ENCODE peak calls at places on chromosomes 3 and 15, in five cellular contexts. One of them, this sample, is unnamed.
A peak's percentile ranks its signal among the peaks of the same experiment; 100 is the strongest.

GRCh38 chr3:36166477-36166876 is 213.8 kb upstream of the STAC start:
- DNase-seq in sciatic nerve: no peak
- DNase-seq in lung microvascular endothelial cell: no peak
- DNase-seq in ureter: no peak
- DNase-seq in heart left ventricle: no peak
- DNase-seq in this sample: peak; percentile 39

GRCh38 chr3:184188080-184188479 is 2.1 kb downstream of the ABCF3 start:
- DNase-seq in ureter: no peak
- DNase-seq in heart left ventricle: no peak
- DNase-seq in sciatic nerve: no peak
- DNase-seq in lung microvascular endothelial cell: no peak
- DNase-seq in this sample: no peak

GRCh38 chr3:16448691-16449090 is 64.8 kb downstream of the RFTN1 start:
- DNase-seq in sciatic nerve: peak; percentile 79
- DNase-seq in heart left ventricle: peak; percentile 73
- DNase-seq in ureter: peak; percentile 64
- DNase-seq in lung microvascular endothelial cell: peak; percentile 23
- DNase-seq in this sample: peak; percentile 95

GRCh38 chr15:63502843-63503738 is 1.3 kb upstream of the USP3 start:
- DNase-seq in lung microvascular endothelial cell: peak; percentile 64
- DNase-seq in ureter: peak; percentile 93
- DNase-seq in sciatic nerve: peak; percentile 92
- DNase-seq in heart left ventricle: peak; percentile 91
- DNase-seq in this sample: no peak

GRCh38 chr3:58404396-58404795 is 29.2 kb downstream of the PDHB start:
- DNase-seq in sciatic nerve: no peak
- DNase-seq in heart left ventricle: no peak
- DNase-seq in lung microvascular endothelial cell: peak; percentile 40
- DNase-seq in ureter: no peak
- DNase-seq in this sample: peak; percentile 65

GRCh38 chr15:31275331-31276262 is 51.0 kb upstream of the KLF13 start:
- DNase-seq in ureter: no peak
- DNase-seq in sciatic nerve: no peak
- DNase-seq in heart left ventricle: no peak
- DNase-seq in lung microvascular endothelial cell: no peak
- DNase-seq in this sample: no peak

GRCh38 chr15:87502173-87502572 is 754.4 kb downstream of the NTRK3 start:
- DNase-seq in ureter: no peak
- DNase-seq in sciatic nerve: no peak
- DNase-seq in heart left ventricle: no peak
- DNase-seq in lung microvascular endothelial cell: no peak
- DNase-seq in this sample: no peak

GRCh38 chr3:50632450-50632849 is 15.5 kb downstream of the MAPKAPK3 start:
- DNase-seq in ureter: no peak
- DNase-seq in lung microvascular endothelial cell: no peak
- DNase-seq in heart left ventricle: no peak
- DNase-seq in sciatic nerve: no peak
- DNase-seq in this sample: no peak

GRCh38 chr3:111210003-111210699 is 138.5 kb downstream of the NECTIN3 start:
- DNase-seq in sciatic nerve: no peak
- DNase-seq in heart left ventricle: no peak
- DNase-seq in lung microvascular endothelial cell: no peak
- DNase-seq in ureter: no peak
- DNase-seq in this sample: peak; percentile 75

GRCh38 chr15:75718326-75718725 is 5.7 kb upstream of the CSPG4 start:
- DNase-seq in sciatic nerve: no peak
- DNase-seq in heart left ventricle: peak; percentile 30
- DNase-seq in ureter: no peak
- DNase-seq in lung microvascular endothelial cell: no peak
- DNase-seq in this sample: peak; percentile 76